ENCODE peak calls at places on chromosomes 12 and 14, in seven cellular contexts. P is NCI-H1105, T is HEK293T, C is nephron progenitor cell, V is AG20443, B is hippocampal formation, K is H54. R is an unnamed sample.

GRCh38 chr14:44766285-44766684 is 195.5 kb downstream of the KLHL28 start:
- DNase-seq in K (no peak), B (no peak), T (no peak), C (no peak), V (no peak), P (no peak), R (no peak)

GRCh38 chr14:101917413-101918124 is 46.8 kb upstream of the DYNC1H1 start:
- DNase-seq in T (no peak), B (no peak), C (peak; percentile 29), V (no peak), K (no peak), P (no peak), R (no peak)

GRCh38 chr12:30968211-30968610 is 41.7 kb downstream of the TSPAN11 start:
- DNase-seq in T (no peak), P (no peak), C (no peak), B (no peak), V (no peak), K (no peak), R (no peak)

GRCh38 chr14:23881292-23881691 is 72.3 kb upstream of the DHRS4 start:
- DNase-seq in V (peak; percentile 34), B (no peak), T (no peak), C (no peak), K (no peak), P (no peak), R (no peak)

GRCh38 chr14:65403231-65403630 is 9.3 kb upstream of the FUT8 start:
- DNase-seq in T (no peak), B (no peak), P (no peak), V (peak; percentile 69), C (no peak), K (no peak), R (no peak)

GRCh38 chr14:56215180-56215579 is 97.0 kb downstream of the PELI2 start:
- DNase-seq in V (no peak), C (no peak), K (no peak), P (no peak), T (no peak), B (no peak), R (no peak)

GRCh38 chr12:20883288-20883687 is 72.8 kb downstream of the SLCO1B3 start:
- DNase-seq in P (no peak), B (no peak), T (no peak), C (no peak), K (no peak), V (no peak), R (no peak)

GRCh38 chr14:31382221-31382620 is 38.1 kb downstream of the HEATR5A start:
- DNase-seq in B (no peak), K (no peak), T (no peak), C (no peak), P (no peak), V (no peak), R (no peak)

GRCh38 chr14:100677152-100677924 is 49.4 kb upstream of the DLK1 start:
- DNase-seq in V (peak; percentile 44), P (no peak), C (no peak), T (peak; percentile 50), B (no peak), K (no peak), R (peak; percentile 87)

GRCh38 chr12:89040146-89040964 is 311.9 kb downstream of the DUSP6 start:
- DNase-seq in P (no peak), C (no peak), T (peak; percentile 51), V (no peak), B (no peak), K (no peak), R (no peak)

GRCh38 chr12:91074851-91075250 is 17.0 kb upstream of the KERA start:
- DNase-seq in B (no peak), P (peak; percentile 6), K (no peak), V (no peak), C (no peak), T (no peak), R (no peak)

GRCh38 chr14:79161576-79161975 is 991.4 kb downstream of the NRXN3 start:
- DNase-seq in B (no peak), P (no peak), V (peak; percentile 11), T (peak; percentile 16), K (no peak), C (peak; percentile 79), R (no peak)

GRCh38 chr12:12327802-12328201 is 22.2 kb downstream of the MANSC1 start:
- DNase-seq in P (peak; percentile 49), V (peak; percentile 60), T (peak; percentile 42), K (peak; percentile 33), B (no peak), C (no peak), R (peak; percentile 19)

GRCh38 chr14:34713681-34714319 is 593 bp downstream of the CFL2 start:
- DNase-seq in T (peak; percentile 13), K (no peak), B (peak; percentile 54), V (peak; percentile 64), P (peak; percentile 5), C (no peak), R (no peak)

GRCh38 chr14:62682208-62682607 is 363.1 kb downstream of the KCNH5 start:
- DNase-seq in T (no peak), K (no peak), P (no peak), B (no peak), V (no peak), C (no peak), R (no peak)

GRCh38 chr14:101474563-101475467 is 86.5 kb upstream of the DIO3 start:
- DNase-seq in T (no peak), C (no peak), P (no peak), V (no peak), K (no peak), B (no peak), R (no peak)

GRCh38 chr12:56634242-56634836 is 4.2 kb upstream of the BAZ2A start:
- DNase-seq in T (peak; percentile 31), P (peak; percentile 52), V (no peak), K (no peak), B (peak; percentile 16), C (peak; percentile 61), R (no peak)

GRCh38 chr12:6201775-6202292 is 1.6 kb downstream of the CD9 start:
- DNase-seq in C (no peak), P (no peak), K (no peak), T (no peak), V (no peak), B (no peak), R (no peak)

GRCh38 chr14:104784218-104784568 is 11.4 kb downstream of the AKT1 start:
- DNase-seq in C (no peak), B (no peak), K (no peak), V (no peak), T (no peak), P (no peak), R (no peak)

GRCh38 chr12:29103539-29103974 is 45.5 kb upstream of the FAR2 start:
- DNase-seq in V (no peak), P (no peak), K (no peak), T (no peak), B (no peak), C (no peak), R (no peak)

R was measured in BE2C.